ENCODE peak calls at places on chromosomes 13 and 19, in five cellular contexts. S is IMR-90, K is nephron progenitor cell, Q is fibroblast of the aortic adventitia, I is GM10248. L is an unnamed sample.
A peak's percentile ranks its signal among the peaks of the same experiment; 100 is the strongest.

GRCh38 chr13:59439776-59440428 is 723.8 kb downstream of the DIAPH3 start:
- DNase-seq in K (no peak), S (no peak), I (no peak), Q (no peak), L (no peak)

GRCh38 chr19:42468273-42468796 is 25.6 kb upstream of the CXCL17 start:
- DNase-seq in I (no peak), K (no peak), S (peak; percentile 62), Q (peak; percentile 66), L (no peak)

GRCh38 chr13:22040810-22041364 is 370.0 kb downstream of the FGF9 start:
- DNase-seq in S (no peak), Q (no peak), I (peak; percentile 20), K (no peak), L (no peak)

GRCh38 chr19:2255112-2255845 is 938 bp downstream of the JSRP1 start:
- DNase-seq in S (no peak), I (no peak), K (no peak), Q (no peak), L (no peak)

GRCh38 chr19:53978975-53979801 is 12.2 kb upstream of the CACNG6 start:
- DNase-seq in Q (no peak), S (no peak), K (no peak), I (no peak), L (no peak)

GRCh38 chr13:56347014-56347413 is 793.7 kb upstream of the PRR20A start:
- DNase-seq in Q (no peak), K (no peak), I (no peak), S (no peak), L (no peak)

GRCh38 chr13:79998386-79998785 is 342.5 kb downstream of the SPRY2 start:
- DNase-seq in Q (no peak), I (no peak), K (no peak), S (no peak), L (no peak)

GRCh38 chr13:109228211-109228610 is 558.2 kb downstream of the IRS2 start:
- DNase-seq in S (no peak), I (no peak), Q (no peak), K (no peak), L (no peak)

GRCh38 chr19:34837262-34837661 is 64.2 kb upstream of the ZNF599 start:
- DNase-seq in Q (no peak), I (no peak), S (no peak), K (no peak), L (no peak)

DNA sequence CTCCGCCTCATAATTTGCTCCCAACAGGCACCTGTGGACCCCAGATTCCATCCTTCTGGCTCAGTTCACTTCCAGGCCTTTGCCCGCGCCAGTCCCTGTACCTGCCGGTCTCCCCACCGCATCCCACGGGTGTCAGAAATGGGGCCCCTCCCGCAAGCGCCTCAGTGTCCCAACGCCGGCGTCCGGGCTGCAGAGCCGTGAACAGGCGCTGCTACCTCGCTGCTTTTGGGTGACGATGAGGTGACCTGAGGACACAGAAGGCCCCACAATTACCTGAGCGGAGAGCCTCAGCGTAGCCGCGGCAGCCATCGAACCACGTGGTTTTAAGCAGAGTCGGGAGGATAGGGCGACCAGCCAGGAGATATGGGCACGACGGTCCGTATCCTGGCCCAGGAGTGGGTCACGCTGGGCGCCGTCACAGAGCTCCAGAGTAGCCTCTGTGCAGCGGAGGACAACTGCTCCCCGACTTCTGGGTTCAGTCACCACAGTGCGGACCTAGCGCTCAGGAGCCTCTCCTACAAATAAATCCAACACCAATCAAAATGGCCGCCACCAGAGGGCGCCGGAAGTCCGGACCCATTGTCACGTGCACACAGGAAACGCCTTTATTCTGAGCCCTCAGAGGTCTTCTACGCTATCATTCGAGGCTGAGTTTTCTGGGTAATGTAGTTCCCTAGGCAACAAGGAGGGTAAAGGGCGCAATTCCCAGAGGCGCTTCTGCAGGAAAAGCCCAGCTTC is at the start of gene ZNF814:
- DNase-seq in Q (peak; percentile 84), K (peak; percentile 86), S (peak; percentile 84), I (peak; percentile 74), L (peak; percentile 69)
- TF ChIP-seq CTCF in Q (peak; percentile 19), K (peak; percentile 29), S (peak; percentile 48), I (peak; percentile 9), L (peak; percentile 17)

DNA sequence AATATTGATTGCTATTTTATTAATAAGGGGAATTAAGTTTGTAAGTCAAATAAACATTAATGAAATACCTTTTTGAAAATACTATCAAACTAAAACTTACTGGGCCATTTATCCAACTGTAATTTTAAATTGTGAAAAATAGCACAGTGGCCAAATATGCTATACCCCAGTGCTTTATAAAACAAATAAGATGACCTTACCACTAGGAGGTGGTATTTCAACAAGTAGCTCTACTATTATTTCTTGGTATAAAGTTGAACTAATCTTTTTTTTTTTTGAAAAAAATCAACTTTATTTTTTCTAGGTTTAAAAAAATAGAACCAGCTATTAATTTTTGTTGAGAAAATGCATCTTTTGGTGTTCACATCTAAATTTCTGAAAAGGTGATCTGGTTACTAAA is 14.7 kb downstream of the LACC1 start:
- DNase-seq in I (no peak), S (no peak), K (no peak), Q (no peak), L (no peak)
- TF ChIP-seq CTCF in I (no peak), S (peak; percentile 30), K (peak; percentile 23), Q (peak; percentile 24), L (peak; percentile 2)

GRCh38 chr19:24159707-24160106 is 72.7 kb downstream of the ZNF254 start:
- DNase-seq in S (peak; percentile 17), K (no peak), I (no peak), Q (no peak), L (no peak)
- TF ChIP-seq CTCF in S (peak; percentile 38), K (no peak), I (peak; percentile 26), Q (peak; percentile 22), L (peak; percentile 42)

GRCh38 chr13:30700364-30700763 is 35.0 kb upstream of the ALOX5AP start:
- DNase-seq in S (no peak), Q (no peak), K (no peak), I (no peak), L (no peak)
- TF ChIP-seq CTCF in S (no peak), Q (no peak), K (no peak), I (no peak), L (no peak)

GRCh38 chr19:9498183-9498902 is at the start of gene ZNF560:
- DNase-seq in I (no peak), Q (peak; percentile 3), K (no peak), S (peak; percentile 12), L (no peak)
- TF ChIP-seq CTCF in I (no peak), Q (no peak), K (no peak), S (no peak), L (no peak)

GRCh38 chr13:76884571-76885202 is 1.5 kb downstream of the KCTD12 start:
- DNase-seq in Q (peak; percentile 67), K (no peak), S (peak; percentile 20), I (no peak), L (no peak)

GRCh38 chr13:76885203-76886004 is 801 bp downstream of the KCTD12 start:
- DNase-seq in S (peak; percentile 61), K (peak; percentile 68), I (peak; percentile 66), Q (peak; percentile 76), L (peak; percentile 62)

GRCh38 chr13:76886005-76886291 is 257 bp downstream of the KCTD12 start:
- DNase-seq in S (no peak), Q (no peak), K (no peak), I (no peak), L (no peak)

GRCh38 chr13:76882431-76882830 is 3.8 kb downstream of the KCTD12 start:
- DNase-seq in S (no peak), I (no peak), K (no peak), Q (peak; percentile 73), L (no peak)

GRCh38 chr13:76884167-76884566 is 2.0 kb downstream of the KCTD12 start:
- DNase-seq in I (peak; percentile 18), S (no peak), K (peak; percentile 17), Q (peak; percentile 75), L (no peak)
- TF ChIP-seq CTCF in I (no peak), S (no peak), K (no peak), Q (peak; percentile 71), L (no peak)

DNA sequence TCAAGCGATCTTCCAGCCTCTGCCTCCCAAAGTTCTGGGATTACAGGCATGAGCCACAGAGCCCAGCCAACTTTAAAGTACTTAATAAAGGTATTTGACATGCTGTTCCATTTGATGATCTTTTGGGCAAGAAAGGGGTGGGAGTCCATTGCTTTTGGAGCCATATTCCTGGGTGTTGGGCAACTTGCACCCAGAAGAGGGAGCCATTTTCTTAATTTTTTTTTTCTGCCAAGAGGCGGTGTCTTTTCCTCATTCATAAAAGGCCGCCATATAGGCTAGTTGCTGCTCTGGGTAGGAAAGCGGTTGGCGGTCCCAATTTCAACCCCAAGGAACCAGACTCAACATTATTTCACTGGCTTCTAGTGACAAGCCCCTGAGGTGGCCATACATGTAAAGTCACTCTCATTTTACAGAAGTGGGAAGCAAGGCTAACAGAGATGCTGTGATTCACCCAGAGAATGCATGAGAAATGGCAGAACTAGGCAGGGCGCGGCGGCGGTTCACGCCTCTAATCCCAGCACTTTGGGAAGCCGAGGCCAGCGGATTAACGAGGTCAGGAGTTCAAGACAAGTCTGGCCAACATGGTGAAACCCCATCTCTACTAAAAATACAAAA is 139.6 kb downstream of the CACNA1A start:
- DNase-seq in I (no peak), S (peak; percentile 31), Q (peak; percentile 52), K (peak; percentile 4), L (no peak)
- TF ChIP-seq CTCF in I (peak; percentile 30), S (peak; percentile 61), Q (peak; percentile 62), K (peak; percentile 50), L (peak; percentile 33)

GRCh38 chr19:33799507-33799906 is 2.8 kb downstream of the KCTD15 start:
- DNase-seq in S (no peak), K (no peak), Q (no peak), I (no peak), L (no peak)
- TF ChIP-seq CTCF in S (no peak), K (no peak), Q (no peak), I (no peak), L (no peak)

GRCh38 chr19:38988632-38989031 is 13.1 kb upstream of the FBXO17 start:
- DNase-seq in I (no peak), Q (no peak), S (no peak), K (no peak), L (no peak)
- TF ChIP-seq CTCF in I (no peak), Q (no peak), S (no peak), K (no peak), L (no peak)

GRCh38 chr13:93956416-93956815 is 523.1 kb downstream of the DCT start:
- DNase-seq in K (no peak), Q (peak; percentile 24), S (no peak), I (no peak), L (no peak)

GRCh38 chr13:93951153-93951552 is 528.3 kb downstream of the DCT start:
- DNase-seq in S (peak; percentile 26), I (no peak), K (no peak), Q (peak; percentile 38), L (no peak)

GRCh38 chr13:93948523-93948922 is 531.0 kb downstream of the DCT start:
- DNase-seq in Q (no peak), K (no peak), S (no peak), I (no peak), L (no peak)

GRCh38 chr13:93957371-93957770 is 522.1 kb downstream of the DCT start:
- DNase-seq in Q (no peak), I (no peak), K (no peak), S (no peak), L (no peak)

GRCh38 chr13:93953856-93954255 is 525.6 kb downstream of the DCT start:
- DNase-seq in K (no peak), I (no peak), Q (peak; percentile 39), S (no peak), L (no peak)
- TF ChIP-seq CTCF in K (no peak), I (no peak), Q (no peak), S (no peak), L (no peak)

L was measured in GM13977.